ENCODE peak calls at places on chromosomes 13 and 19, in seven cellular contexts. S is foreskin keratinocyte, M is upper lobe of right lung, Q is tibial nerve, D is WTC11, J is heart right ventricle, W is HepG2. I is an unnamed sample.

GRCh38 chr13:30774214-30774730 is 38.9 kb downstream of the ALOX5AP start:
- DNase-seq in S (no peak), M (no peak), Q (no peak), D (no peak), J (no peak), W (no peak), I (no peak)

GRCh38 chr19:57192064-57192395 is 730 bp downstream of the ZNF264 start:
- DNase-seq in S (peak), M (no peak), Q (no peak), D (no peak), J (no peak), W (no peak), I (peak)

GRCh38 chr13:31965361-31966066 is 66.1 kb upstream of the FRY start:
- DNase-seq in S (peak), M (no peak), Q (no peak), D (no peak), J (no peak), W (no peak), I (no peak)

GRCh38 chr13:39510296-39510695 is 92.7 kb downstream of the LHFPL6 start:
- DNase-seq in S (peak), M (no peak), Q (no peak), D (no peak), J (no peak), W (no peak), I (peak)

GRCh38 chr19:13873776-13874515 is 3.0 kb upstream of the NANOS3 start:
- DNase-seq in S (no peak), M (no peak), Q (no peak), D (no peak), J (no peak), W (no peak), I (no peak)

GRCh38 chr13:71864981-71865857 is 1.8 kb downstream of the DACH1 start:
- DNase-seq in S (peak), M (peak), Q (no peak), D (peak), J (peak), W (no peak), I (no peak)

GRCh38 chr13:93522486-93522885 is 295.9 kb downstream of the GPC6 start:
- DNase-seq in S (no peak), M (no peak), Q (no peak), D (no peak), J (no peak), W (no peak), I (no peak)

GRCh38 chr19:52095172-52096014 is at the start of gene ZNF841:
- DNase-seq in S (peak), M (peak), Q (peak), D (peak), J (peak), W (peak), I (peak)

GRCh38 chr19:29812080-29812880 is 489 bp downstream of the CCNE1 start:
- DNase-seq in S (no peak), M (peak), Q (no peak), D (peak), J (peak), W (no peak), I (no peak)

GRCh38 chr19:3366761-3367571 is 583 bp downstream of the NFIC start:
- DNase-seq in S (no peak), M (peak), Q (no peak), D (no peak), J (peak), W (no peak), I (no peak)

GRCh38 chr19:38270587-38271167 is 6.3 kb downstream of the SPINT2 start:
- DNase-seq in S (no peak), M (no peak), Q (no peak), D (no peak), J (no peak), W (no peak), I (no peak)

DNA sequence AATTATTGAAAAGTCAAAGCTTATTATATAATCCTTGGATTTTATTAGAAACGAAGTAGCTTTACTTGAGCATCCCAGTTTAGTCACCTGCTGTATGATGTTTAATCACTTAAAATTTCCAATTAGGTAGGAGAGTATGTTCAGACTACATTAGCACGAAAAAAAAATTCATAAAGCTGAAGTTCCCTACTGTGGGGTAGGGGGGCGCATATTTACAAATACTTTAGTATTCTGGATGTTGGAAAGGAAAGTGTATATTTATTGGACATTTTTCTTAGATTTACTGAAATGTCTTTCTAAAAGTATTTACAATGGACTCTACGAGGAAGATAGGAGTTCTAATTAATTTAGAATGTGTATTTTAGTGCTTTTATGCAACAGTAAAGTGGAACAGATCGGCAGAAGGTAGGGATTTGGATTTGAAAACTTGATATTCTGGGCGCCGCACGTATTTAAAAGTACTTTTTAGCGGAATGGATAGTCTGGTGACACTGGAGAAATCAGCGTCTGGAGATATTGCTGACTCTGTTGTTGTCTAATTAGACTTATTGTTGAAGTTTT is 1.9 kb downstream of the CDK8 start:
- DNase-seq in S (no peak), M (no peak), Q (no peak), D (no peak), J (no peak), W (peak), I (peak)
- TF ChIP-seq CTCF in S (peak), M (peak), Q (peak), D (no peak), J (no peak), W (peak), I (peak)

GRCh38 chr19:23822735-23823134 is 64.0 kb upstream of the ZNF681 start:
- DNase-seq in S (peak), M (no peak), Q (no peak), D (no peak), J (no peak), W (no peak), I (peak)

GRCh38 chr19:23823952-23824389 is 65.3 kb upstream of the ZNF681 start:
- DNase-seq in S (no peak), M (no peak), Q (no peak), D (peak), J (no peak), W (peak), I (no peak)
- TF ChIP-seq CTCF in S (peak), M (no peak), Q (no peak), D (peak), J (no peak), W (no peak), I (no peak)

GRCh38 chr19:9956956-9957355 is 20.6 kb upstream of the OLFM2 start:
- DNase-seq in S (no peak), M (no peak), Q (no peak), D (no peak), J (no peak), W (no peak), I (no peak)
- TF ChIP-seq CTCF in S (no peak), M (no peak), Q (no peak), D (no peak), J (no peak), W (no peak), I (no peak)

GRCh38 chr19:42219812-42220750 is at the start of gene ZNF526:
- DNase-seq in S (peak), M (peak), Q (peak), D (peak), J (peak), W (peak), I (peak)
- TF ChIP-seq CTCF in S (no peak), M (no peak), Q (no peak), D (no peak), J (no peak), W (peak), I (no peak)

GRCh38 chr13:91045351-91046034 is 302.0 kb upstream of the MIR17HG start:
- DNase-seq in S (peak), M (no peak), Q (no peak), D (no peak), J (no peak), W (no peak), I (no peak)
- TF ChIP-seq CTCF in S (peak), M (peak), Q (peak), D (no peak), J (no peak), W (peak), I (peak)

GRCh38 chr19:6048348-6048747 is 62.0 kb downstream of the RFX2 start:
- DNase-seq in S (no peak), M (no peak), Q (no peak), D (no peak), J (no peak), W (no peak), I (no peak)

GRCh38 chr19:6045108-6045507 is 65.2 kb downstream of the RFX2 start:
- DNase-seq in S (no peak), M (no peak), Q (no peak), D (no peak), J (no peak), W (no peak), I (no peak)

GRCh38 chr19:6047256-6047655 is 63.0 kb downstream of the RFX2 start:
- DNase-seq in S (no peak), M (no peak), Q (no peak), D (no peak), J (no peak), W (no peak), I (no peak)

GRCh38 chr19:6047741-6048231 is 62.5 kb downstream of the RFX2 start:
- DNase-seq in S (no peak), M (no peak), Q (no peak), D (peak), J (no peak), W (peak), I (peak)

GRCh38 chr19:6048808-6049405 is 61.4 kb downstream of the RFX2 start:
- DNase-seq in S (peak), M (peak), Q (peak), D (peak), J (peak), W (peak), I (peak)
- TF ChIP-seq CTCF in S (peak), M (peak), Q (peak), D (peak), J (peak), W (peak), I (peak)

I was measured in RWPE1.